ENCODE peak calls at places on chromosomes 11 and 22, in four cellular contexts. Q is endodermal cell; E is CD4-positive, alpha-beta T cell; R is B cell. B is an unnamed sample.

GRCh38 chr11:6637871-6638270 is 17.7 kb downstream of the DCHS1 start:
- DNase-seq in Q (no peak), E (no peak), R (no peak), B (no peak)

GRCh38 chr22:23269441-23270211 is 89.3 kb downstream of the BCR start:
- DNase-seq in Q (peak), E (no peak), R (peak), B (no peak)

GRCh38 chr11:5865826-5866225 is 8.3 kb upstream of the OR52E8 start:
- DNase-seq in Q (no peak), E (no peak), R (no peak), B (no peak)

GRCh38 chr11:120132645-120133185 is 5.2 kb downstream of the TRIM29 start:
- DNase-seq in Q (no peak), E (no peak), R (no peak), B (no peak)

GRCh38 chr11:71321433-71322191 is 69.2 kb upstream of the SHANK2 start:
- DNase-seq in Q (no peak), E (no peak), R (no peak), B (no peak)

GRCh38 chr11:2251138-2251537 is 19.2 kb downstream of the ASCL2 start:
- DNase-seq in Q (peak), E (no peak), R (no peak), B (no peak)

GRCh38 chr11:12961615-12962014 is 47.5 kb upstream of the RASSF10 start:
- DNase-seq in Q (no peak), E (no peak), R (no peak), B (no peak)

GRCh38 chr11:109338131-109338530 is 83.9 kb upstream of the C11orf87 start:
- DNase-seq in Q (no peak), E (no peak), R (no peak), B (no peak)

GRCh38 chr11:8767466-8768142 is 85.0 kb downstream of the RPL27A start:
- DNase-seq in Q (peak), E (no peak), R (no peak), B (no peak)

GRCh38 chr22:46792061-46792796 is 29.8 kb downstream of the TBC1D22A start:
- DNase-seq in Q (peak), E (no peak), R (no peak), B (no peak)

GRCh38 chr11:34650528-34650927 is 29.6 kb downstream of the EHF start:
- DNase-seq in Q (no peak), E (peak), R (peak), B (no peak)

GRCh38 chr11:61917357-61918109 is at the start of gene RAB3IL1:
- DNase-seq in Q (peak), E (no peak), R (no peak), B (peak)

GRCh38 chr11:10664005-10664404 is 29.6 kb downstream of the IRAG1 start:
- DNase-seq in Q (no peak), E (no peak), R (no peak), B (no peak)

GRCh38 chr22:29842740-29843139 is 4.7 kb upstream of the ASCC2 start:
- DNase-seq in Q (no peak), E (no peak), R (no peak), B (no peak)

GRCh38 chr22:45885941-45886395 is 91.0 kb downstream of the WNT7B start:
- DNase-seq in Q (peak), E (no peak), R (no peak), B (no peak)

GRCh38 chr11:73235236-73235786 is 17.2 kb downstream of the P2RY2 start:
- DNase-seq in Q (peak), E (no peak), R (no peak), B (no peak)

GRCh38 chr22:41517172-41518047 is 26.9 kb downstream of the POLR3H start:
- DNase-seq in Q (peak), E (peak), R (peak), B (peak)

GRCh38 chr11:74681686-74682651 is 49.3 kb downstream of the CHRDL2 start:
- DNase-seq in Q (peak), E (no peak), R (no peak), B (no peak)

GRCh38 chr11:61747389-61748285 is 4.8 kb upstream of the MYRF start:
- DNase-seq in Q (peak), E (peak), R (no peak), B (no peak)

GRCh38 chr11:64809781-64810241 is 540 bp downstream of the MEN1 start:
- DNase-seq in Q (peak), E (no peak), R (no peak), B (no peak)

GRCh38 chr11:109120341-109120740 is 301.6 kb upstream of the C11orf87 start:
- DNase-seq in Q (no peak), E (no peak), R (no peak), B (no peak)

GRCh38 chr11:14973621-14974020 is 1.5 kb upstream of the CALCA start:
- DNase-seq in Q (peak), E (peak), R (peak), B (no peak)

GRCh38 chr11:80638296-80638695 is 1197.5 kb upstream of the TENM4 start:
- DNase-seq in Q (no peak), E (no peak), R (no peak), B (no peak)

GRCh38 chr11:7251836-7252682 is at the start of gene SYT9:
- DNase-seq in Q (peak), E (no peak), R (no peak), B (no peak)

GRCh38 chr11:69601346-69601975 is 39.5 kb upstream of the CCND1 start:
- DNase-seq in Q (peak), E (no peak), R (no peak), B (no peak)

GRCh38 chr11:69595805-69596665 is 44.9 kb upstream of the CCND1 start:
- DNase-seq in Q (peak), E (no peak), R (no peak), B (no peak)

GRCh38 chr11:69594481-69594880 is 46.5 kb upstream of the CCND1 start:
- DNase-seq in Q (no peak), E (no peak), R (no peak), B (no peak)

GRCh38 chr11:69599502-69599901 is 41.5 kb upstream of the CCND1 start:
- DNase-seq in Q (no peak), E (no peak), R (no peak), B (no peak)

DNA sequence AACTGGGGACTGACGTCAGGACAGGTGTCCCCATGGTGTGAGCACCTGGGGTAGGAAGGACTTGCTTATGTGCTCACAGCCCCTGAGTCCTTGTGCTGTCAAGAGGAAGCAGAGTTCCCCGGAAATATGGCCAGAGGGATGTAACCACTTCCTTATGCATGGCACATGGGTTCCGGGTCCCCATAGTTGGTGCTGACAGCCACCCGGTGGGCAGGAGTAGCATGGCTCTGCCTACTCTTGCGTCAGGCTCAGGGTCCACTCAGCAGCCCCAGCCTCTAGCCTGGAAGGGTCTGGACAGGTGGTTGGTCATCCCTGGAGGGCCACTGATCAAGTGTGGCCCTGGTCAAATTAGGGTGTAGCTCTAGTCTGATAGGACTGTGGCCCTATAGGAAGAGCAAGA is 42.8 kb upstream of the CCND1 start:
- DNase-seq in Q (peak), E (no peak), R (no peak), B (no peak)
- TF ChIP-seq CTCF in Q (peak), E (no peak), R (no peak), B (no peak)

DNA sequence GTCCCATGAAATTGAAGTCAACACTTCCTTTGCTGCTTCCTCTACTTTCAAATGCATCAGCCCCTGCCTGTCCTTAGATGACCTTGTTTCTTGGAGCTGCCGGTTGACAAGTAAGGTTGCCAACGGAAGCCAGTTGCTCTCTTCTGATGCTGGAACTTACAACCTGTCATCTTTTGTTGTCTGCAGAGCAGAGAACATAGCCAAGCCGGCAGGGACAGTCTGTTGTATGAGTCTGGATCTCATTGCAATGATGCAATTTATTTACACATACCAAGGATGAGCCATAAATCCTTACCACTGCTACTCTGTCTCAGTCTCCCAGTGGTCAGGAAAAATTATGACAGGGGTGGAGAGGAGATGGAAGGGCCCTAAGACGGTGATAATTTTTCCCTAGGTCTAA is 151.4 kb downstream of the BLID start:
- DNase-seq in Q (no peak), E (no peak), R (no peak), B (no peak)
- TF ChIP-seq CTCF in Q (no peak), E (no peak), R (no peak), B (no peak)

GRCh38 chr11:95577716-95578460 is 211.7 kb downstream of the FAM76B start:
- DNase-seq in Q (no peak), E (no peak), R (no peak), B (no peak)
- TF ChIP-seq CTCF in Q (no peak), E (no peak), R (no peak), B (no peak)

GRCh38 chr22:44329179-44329796 is 16.5 kb upstream of the SHISAL1 start:
- DNase-seq in Q (no peak), E (no peak), R (peak), B (no peak)
- TF ChIP-seq CTCF in Q (peak), E (no peak), R (no peak), B (no peak)

DNA sequence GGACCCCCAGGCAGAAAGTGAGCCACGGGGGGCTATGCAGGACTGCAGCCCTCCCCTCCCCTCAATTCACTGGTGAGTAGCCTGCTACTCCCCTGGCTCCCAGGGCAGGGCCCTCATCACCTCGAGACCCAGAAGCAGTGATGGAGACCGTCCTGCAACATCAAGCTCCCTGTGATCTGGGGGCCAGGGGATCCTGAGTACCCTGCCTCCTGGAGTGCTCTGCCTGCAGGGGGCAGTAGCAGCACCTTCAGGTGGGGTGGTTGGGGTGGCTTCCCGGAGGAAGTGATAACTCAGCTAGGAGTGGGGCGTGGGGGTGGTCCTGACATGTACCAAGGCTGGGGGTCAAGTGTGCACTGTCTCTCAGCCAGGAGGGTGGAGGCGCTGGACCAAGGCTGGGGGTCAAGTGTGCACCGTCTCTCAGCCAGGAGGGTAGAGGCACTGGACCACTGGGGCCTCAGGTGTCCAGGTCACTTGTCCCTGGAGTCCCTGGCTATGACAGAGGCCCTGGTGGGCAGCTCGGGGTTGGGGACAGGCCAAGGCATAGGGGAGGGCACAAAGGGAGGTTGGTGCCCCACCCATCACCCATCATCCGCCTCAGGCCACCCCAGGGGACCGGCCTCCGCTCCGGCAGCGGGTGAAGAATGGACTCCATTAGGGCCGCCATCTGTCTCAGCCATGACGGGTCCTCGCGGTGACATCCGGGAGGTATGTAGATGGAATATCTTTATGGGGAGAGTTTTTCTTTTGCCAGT is 9.4 kb downstream of the RTN4R start:
- DNase-seq in Q (no peak), E (no peak), R (no peak), B (no peak)
- TF ChIP-seq CTCF in Q (peak), E (peak), R (no peak), B (peak)

GRCh38 chr11:1226981-1227550 is 4.2 kb downstream of the MUC5B start:
- DNase-seq in Q (peak), E (no peak), R (no peak), B (peak)
- TF ChIP-seq CTCF in Q (peak), E (no peak), R (no peak), B (no peak)

GRCh38 chr22:50060441-50061140 is 2.5 kb upstream of the TTLL8 start:
- DNase-seq in Q (peak), E (no peak), R (no peak), B (no peak)

GRCh38 chr22:50057868-50058311 is at the start of gene TTLL8:
- DNase-seq in Q (peak), E (no peak), R (no peak), B (no peak)

GRCh38 chr22:50059881-50060262 is 1.8 kb upstream of the TTLL8 start:
- DNase-seq in Q (no peak), E (no peak), R (no peak), B (no peak)

GRCh38 chr22:50058338-50059184 is 463 bp upstream of the TTLL8 start:
- DNase-seq in Q (peak), E (no peak), R (no peak), B (no peak)

GRCh38 chr22:50059185-50059880 is 1.2 kb upstream of the TTLL8 start:
- DNase-seq in Q (peak), E (no peak), R (no peak), B (no peak)
- TF ChIP-seq CTCF in Q (peak), E (no peak), R (no peak), B (no peak)

GRCh38 chr11:36417154-36417553 is 92.9 kb downstream of the TRAF6 start:
- DNase-seq in Q (no peak), E (no peak), R (no peak), B (no peak)
- TF ChIP-seq CTCF in Q (no peak), E (no peak), R (no peak), B (no peak)

B was measured in D721Med.